ENCODE peak calls at places on chromosome 2, in four cellular contexts. K is endothelial cell, Z is GM13977, I is colonic mucosa. E is an unnamed sample.

GRCh38 chr2:96534701-96535181 is 1.8 kb upstream of the ARID5A start:
- DNase-seq in K (no peak), Z (no peak), I (no peak), E (no peak)

GRCh38 chr2:51218057-51218456 is 186.1 kb upstream of the NRXN1 start:
- DNase-seq in K (no peak), Z (no peak), I (no peak), E (no peak)

GRCh38 chr2:230018153-230018552 is 50.6 kb downstream of the SLC16A14 start:
- DNase-seq in K (no peak), Z (no peak), I (no peak), E (no peak)

GRCh38 chr2:174342600-174343342 is 8.0 kb downstream of the SP9 start:
- DNase-seq in K (peak; percentile 16), Z (peak; percentile 45), I (no peak), E (peak; percentile 54)

GRCh38 chr2:230925879-230926765 is 1.1 kb upstream of the GPR55 start:
- DNase-seq in K (no peak), Z (peak; percentile 77), I (no peak), E (peak; percentile 76)

GRCh38 chr2:17148298-17149228 is 369.7 kb downstream of the RAD51AP2 start:
- DNase-seq in K (peak; percentile 40), Z (no peak), I (no peak), E (no peak)

GRCh38 chr2:9805435-9806297 is 37.6 kb upstream of the TAF1B start:
- DNase-seq in K (no peak), Z (peak; percentile 14), I (no peak), E (no peak)

GRCh38 chr2:223724831-223725230 is 112.6 kb downstream of the AP1S3 start:
- DNase-seq in K (no peak), Z (no peak), I (no peak), E (no peak)

GRCh38 chr2:200399046-200399445 is 92.6 kb downstream of the SPATS2L start:
- DNase-seq in K (no peak), Z (no peak), I (no peak), E (no peak)

GRCh38 chr2:236562434-236562833 is 7.2 kb upstream of the ACKR3 start:
- DNase-seq in K (no peak), Z (no peak), I (no peak), E (no peak)

GRCh38 chr2:33062665-33063249 is 116.0 kb downstream of the LTBP1 start:
- DNase-seq in K (no peak), Z (no peak), I (no peak), E (no peak)

GRCh38 chr2:25421289-25421688 is 79.6 kb upstream of the DNMT3A start:
- DNase-seq in K (no peak), Z (no peak), I (no peak), E (no peak)

GRCh38 chr2:129318581-129319421 is 660.7 kb upstream of the RAB6C start:
- DNase-seq in K (no peak), Z (no peak), I (no peak), E (no peak)

GRCh38 chr2:241224068-241224850 is 35.8 kb downstream of the ANO7 start:
- DNase-seq in K (no peak), Z (no peak), I (no peak), E (no peak)
- TF ChIP-seq CTCF in K (no peak), Z (no peak), I (no peak), E (no peak)

DNA sequence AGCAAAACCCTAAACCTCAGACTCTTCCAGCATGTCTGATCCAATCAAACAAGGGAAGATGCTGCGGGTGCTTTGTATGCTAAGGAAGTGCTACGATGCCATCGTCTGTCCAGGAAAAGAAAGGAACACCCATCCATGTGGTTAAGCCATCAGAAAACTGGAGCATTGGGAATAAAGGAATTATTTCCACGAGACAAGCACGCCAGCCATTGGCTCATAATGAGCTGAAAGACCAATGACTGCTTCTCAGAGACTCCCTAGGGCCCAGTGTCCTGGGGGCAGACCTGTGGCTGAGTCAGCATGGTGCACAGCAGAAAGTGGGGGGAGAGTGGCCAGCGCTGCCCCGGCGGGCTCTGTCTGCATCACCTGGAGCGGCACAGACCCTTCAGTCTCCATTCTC is 66.0 kb upstream of the AFF3 start:
- DNase-seq in K (no peak), Z (no peak), I (no peak), E (no peak)
- TF ChIP-seq CTCF in K (no peak), Z (no peak), I (no peak), E (no peak)

GRCh38 chr2:217947341-217948316 is 55.2 kb downstream of the TNS1 start:
- DNase-seq in K (no peak), Z (no peak), I (no peak), E (no peak)
- TF ChIP-seq CTCF in K (no peak), Z (no peak), I (no peak), E (no peak)

DNA sequence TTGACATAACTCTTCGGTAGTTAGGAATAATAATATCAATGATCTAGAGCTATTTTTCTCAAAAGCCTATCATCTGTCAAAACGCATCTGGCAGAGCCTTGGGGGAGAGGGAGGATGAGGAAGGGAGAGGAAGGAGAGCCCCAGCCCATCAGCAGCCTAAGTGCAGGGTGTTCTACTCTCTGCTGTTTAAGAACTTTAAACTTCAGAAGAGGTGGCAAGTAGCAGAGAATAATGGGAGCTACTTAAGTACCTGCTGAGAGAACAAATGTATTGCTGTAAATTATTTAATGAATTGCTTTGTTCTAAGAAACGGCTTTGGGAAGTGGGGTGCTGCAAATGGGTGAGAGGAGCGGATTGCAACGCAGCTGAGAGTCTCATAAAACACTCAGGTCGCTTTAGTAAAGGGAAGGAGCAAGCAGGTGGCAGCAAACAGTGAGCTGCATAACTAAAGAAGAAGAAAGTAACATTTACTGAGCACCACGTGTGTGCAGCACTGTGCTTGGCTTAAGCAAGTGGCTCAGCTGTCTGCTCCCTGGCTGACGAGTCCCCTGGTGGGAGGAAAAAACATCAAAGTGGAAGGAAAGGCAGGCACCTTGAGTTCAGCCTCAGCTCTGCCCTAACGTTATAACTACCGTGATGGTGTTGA is 26.3 kb upstream of the SH3RF3 start:
- DNase-seq in K (no peak), Z (no peak), I (no peak), E (peak; percentile 14)
- TF ChIP-seq CTCF in K (no peak), Z (no peak), I (no peak), E (no peak)

GRCh38 chr2:5076599-5076998 is 615.6 kb upstream of the SOX11 start:
- DNase-seq in K (no peak), Z (no peak), I (no peak), E (no peak)

GRCh38 chr2:5074738-5075137 is 617.4 kb upstream of the SOX11 start:
- DNase-seq in K (no peak), Z (no peak), I (no peak), E (no peak)

GRCh38 chr2:5077479-5078089 is 614.6 kb upstream of the SOX11 start:
- DNase-seq in K (no peak), Z (no peak), I (no peak), E (no peak)
- TF ChIP-seq CTCF in K (no peak), Z (no peak), I (no peak), E (no peak)

GRCh38 chr2:64359176-64359891 is 94.6 kb upstream of the LGALSL start:
- DNase-seq in K (no peak), Z (no peak), I (no peak), E (no peak)

GRCh38 chr2:64361151-64361938 is 92.6 kb upstream of the LGALSL start:
- DNase-seq in K (no peak), Z (no peak), I (no peak), E (no peak)

GRCh38 chr2:64362562-64363026 is 91.4 kb upstream of the LGALSL start:
- DNase-seq in K (no peak), Z (no peak), I (peak; percentile 52), E (no peak)

GRCh38 chr2:64363140-64363539 is 90.8 kb upstream of the LGALSL start:
- DNase-seq in K (no peak), Z (no peak), I (no peak), E (no peak)

DNA sequence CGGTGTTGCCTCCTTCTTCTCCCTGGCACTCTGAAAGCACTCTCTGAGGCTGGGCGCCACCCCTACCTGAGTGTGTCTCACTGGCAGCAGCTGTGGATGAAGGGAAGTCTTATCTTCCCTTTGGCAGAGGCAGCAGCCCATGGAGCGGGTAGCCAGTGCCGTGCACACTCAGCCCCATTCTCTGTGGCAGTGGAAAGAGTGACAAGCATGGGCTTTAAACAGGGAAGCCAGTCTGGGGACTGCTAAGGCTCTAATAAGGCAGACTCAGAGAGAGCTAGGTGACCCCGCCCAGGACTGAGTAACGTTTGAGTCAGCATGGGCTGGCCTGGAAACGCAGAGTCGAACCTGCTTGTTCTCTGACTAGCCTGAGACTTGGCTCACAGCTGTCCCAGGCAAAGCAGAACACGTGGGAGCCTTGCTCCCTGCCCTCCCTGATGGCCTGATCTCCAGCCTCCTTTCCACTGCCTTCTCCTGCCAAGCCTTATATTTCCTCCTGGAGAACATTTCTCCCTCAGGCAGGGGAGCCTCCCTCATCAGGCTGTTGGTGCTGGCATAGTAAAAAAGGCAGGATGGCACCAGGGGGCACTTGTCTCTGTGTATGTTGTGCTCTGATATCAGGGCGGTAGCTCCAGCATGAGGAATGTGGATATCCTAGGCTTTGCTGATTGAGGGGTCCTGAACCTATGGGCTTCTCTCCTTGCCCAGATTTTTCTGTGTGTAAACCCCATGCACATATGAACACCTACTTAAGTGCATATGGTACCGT is 93.9 kb upstream of the LGALSL start:
- DNase-seq in K (no peak), Z (no peak), I (peak; percentile 85), E (peak; percentile 74)
- TF ChIP-seq CTCF in K (no peak), Z (no peak), I (no peak), E (no peak)

E was measured in activated CD8-positive, alpha-beta T cell treated with anti-CD3 and anti-CD28 coated beads for 36 hours.